ENCODE peak calls at places on chromosomes 1 and 21, in four cellular contexts. P is endothelial cell of umbilical vein; A is CD4-positive, alpha-beta T cell; B is WTC11. I is an unnamed sample.

GRCh38 chr1:174800221-174800791 is 199.4 kb upstream of the CACYBP start:
- DNase-seq in A (no peak), P (no peak), B (no peak), I (no peak)

GRCh38 chr1:181318858-181319235 is 164.5 kb upstream of the CACNA1E start:
- DNase-seq in P (no peak), A (no peak), B (no peak), I (no peak)

GRCh38 chr1:117607471-117607870 is 1.6 kb downstream of the TENT5C start:
- DNase-seq in B (peak), P (no peak), A (peak), I (peak)

GRCh38 chr1:22115281-22115680 is 27.6 kb downstream of the WNT4 start:
- DNase-seq in A (no peak), P (no peak), B (no peak), I (no peak)

GRCh38 chr1:10559386-10559785 is 84.6 kb downstream of the PEX14 start:
- DNase-seq in P (no peak), B (no peak), A (no peak), I (no peak)

GRCh38 chr1:234774971-234775370 is 165.0 kb upstream of the IRF2BP2 start:
- DNase-seq in P (no peak), B (no peak), A (no peak), I (no peak)

GRCh38 chr21:45236481-45236880 is 51.2 kb downstream of the POFUT2 start:
- DNase-seq in A (no peak), B (no peak), P (no peak), I (no peak)

GRCh38 chr1:21931171-21932093 is 5.7 kb downstream of the HSPG2 start:
- DNase-seq in P (peak), A (no peak), B (no peak), I (no peak)

GRCh38 chr1:10457910-10458309 is 8.1 kb downstream of the CORT start:
- DNase-seq in B (no peak), P (peak), A (no peak), I (no peak)

GRCh38 chr1:57312869-57313268 is 111.0 kb downstream of the DAB1 start:
- DNase-seq in P (no peak), B (no peak), A (no peak), I (no peak)

GRCh38 chr1:151539321-151540020 is 638 bp upstream of the TUFT1 start:
- DNase-seq in B (peak), A (no peak), P (peak), I (no peak)

GRCh38 chr21:20802201-20802600 is 196.0 kb upstream of the NCAM2 start:
- DNase-seq in B (no peak), A (no peak), P (no peak), I (no peak)

GRCh38 chr1:225945564-225945963 is 4.5 kb upstream of the LEFTY2 start:
- DNase-seq in P (no peak), B (peak), A (no peak), I (no peak)

GRCh38 chr1:201946224-201946908 is at the start of gene LMOD1:
- DNase-seq in A (no peak), B (peak), P (peak), I (no peak)

GRCh38 chr1:108028841-108029401 is 63.9 kb upstream of the VAV3 start:
- DNase-seq in A (no peak), B (no peak), P (no peak), I (no peak)

GRCh38 chr1:43536864-43537358 is 6.2 kb downstream of the PTPRF start:
- DNase-seq in A (no peak), B (no peak), P (no peak), I (no peak)

GRCh38 chr1:68379085-68379478 is 70.7 kb downstream of the RPE65 start:
- DNase-seq in B (no peak), A (no peak), P (peak), I (no peak)

GRCh38 chr1:54955359-54955758 is 25.1 kb upstream of the TMEM61 start:
- DNase-seq in B (no peak), A (no peak), P (peak), I (no peak)

GRCh38 chr1:154849645-154850131 is 20.4 kb downstream of the KCNN3 start:
- DNase-seq in A (no peak), B (no peak), P (no peak), I (no peak)

GRCh38 chr1:228445867-228446584 is 29.4 kb upstream of the TRIM17 start:
- DNase-seq in A (no peak), B (peak), P (peak), I (no peak)

GRCh38 chr1:75341537-75341936 is 207.3 kb downstream of the LHX8 start:
- DNase-seq in A (no peak), B (no peak), P (no peak), I (no peak)

GRCh38 chr1:96634863-96635262 is 86.7 kb upstream of the PTBP2 start:
- DNase-seq in A (no peak), P (no peak), B (no peak), I (no peak)

GRCh38 chr1:21552715-21553114 is 43.5 kb downstream of the ALPL start:
- DNase-seq in P (peak), B (no peak), A (no peak), I (no peak)

GRCh38 chr1:145997156-145998023 is 1.0 kb upstream of the TXNIP start:
- DNase-seq in P (peak), A (peak), B (no peak), I (no peak)

GRCh38 chr1:164707868-164708331 is 148.9 kb downstream of the PBX1 start:
- DNase-seq in P (peak), A (no peak), B (no peak), I (no peak)

GRCh38 chr1:40606978-40607377 is 58.5 kb downstream of the RIMS3 start:
- DNase-seq in A (no peak), P (no peak), B (no peak), I (no peak)

GRCh38 chr1:37825508-37825907 is 17.5 kb upstream of the YRDC start:
- DNase-seq in B (no peak), A (no peak), P (no peak), I (no peak)

GRCh38 chr1:206534552-206534951 is 27.2 kb downstream of the RASSF5 start:
- DNase-seq in P (no peak), A (no peak), B (no peak), I (no peak)

GRCh38 chr1:206538086-206538781 is 30.9 kb downstream of the RASSF5 start:
- DNase-seq in P (no peak), A (no peak), B (no peak), I (no peak)

GRCh38 chr1:206538901-206539655 is 31.7 kb downstream of the RASSF5 start:
- DNase-seq in B (no peak), P (no peak), A (no peak), I (no peak)

GRCh38 chr1:206535853-206536188 is 28.5 kb downstream of the RASSF5 start:
- DNase-seq in P (no peak), A (no peak), B (no peak), I (no peak)

DNA sequence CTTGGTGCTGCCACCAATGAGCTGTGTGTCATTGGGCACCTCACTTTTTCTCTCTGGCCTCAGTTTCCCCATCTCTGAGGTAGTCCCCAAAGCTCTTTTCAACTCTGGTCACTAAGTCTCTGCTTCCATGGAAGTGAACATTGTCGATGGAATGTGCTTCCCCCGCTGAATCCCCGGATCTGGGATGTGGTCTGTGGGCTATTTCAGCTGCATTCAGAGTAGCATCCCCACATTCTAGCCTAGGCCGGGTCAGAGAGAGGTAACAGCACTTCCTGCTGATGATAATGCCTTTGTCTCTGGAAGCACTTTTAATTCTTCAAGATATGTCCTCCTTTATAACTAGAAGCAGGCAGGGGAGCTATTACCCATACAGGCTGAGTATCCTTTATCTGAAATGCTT is 29.8 kb downstream of the RASSF5 start:
- DNase-seq in B (no peak), P (no peak), A (no peak), I (no peak)
- TF ChIP-seq CTCF in B (no peak), P (no peak), A (no peak), I (no peak)

GRCh38 chr1:24293392-24294227 is 25.5 kb upstream of the GRHL3 start:
- DNase-seq in A (no peak), B (no peak), P (no peak), I (no peak)
- TF ChIP-seq CTCF in A (no peak), B (no peak), P (no peak), I (no peak)

GRCh38 chr1:19311503-19311930 is 427 bp downstream of the AKR7A2 start:
- DNase-seq in P (no peak), A (no peak), B (no peak), I (no peak)

GRCh38 chr1:19310720-19311502 is 1.0 kb downstream of the AKR7A2 start:
- DNase-seq in B (no peak), P (no peak), A (no peak), I (no peak)

GRCh38 chr1:19312782-19313635 is 883 bp downstream of the SLC66A1 start:
- DNase-seq in B (no peak), P (no peak), A (no peak), I (no peak)

GRCh38 chr1:19313636-19313959 is 1.5 kb downstream of the SLC66A1 start:
- DNase-seq in B (no peak), A (no peak), P (no peak), I (no peak)

GRCh38 chr1:19311931-19312781 is at the start of the genes AKR7A2 and SLC66A1:
- DNase-seq in A (peak), P (peak), B (peak), I (peak)
- TF ChIP-seq CTCF in A (no peak), P (no peak), B (no peak), I (no peak)

GRCh38 chr1:165942062-165942461 is 114.6 kb downstream of the UCK2 start:
- DNase-seq in B (no peak), P (no peak), A (no peak), I (no peak)

GRCh38 chr1:165945911-165946310 is 118.5 kb downstream of the UCK2 start:
- DNase-seq in B (no peak), A (no peak), P (no peak), I (no peak)

GRCh38 chr1:165938844-165939243 is 111.4 kb downstream of the UCK2 start:
- DNase-seq in P (no peak), A (no peak), B (no peak), I (no peak)

GRCh38 chr1:165941531-165941930 is 114.1 kb downstream of the UCK2 start:
- DNase-seq in A (no peak), B (no peak), P (no peak), I (no peak)

GRCh38 chr1:165943198-165943597 is 115.8 kb downstream of the UCK2 start:
- DNase-seq in A (no peak), B (no peak), P (no peak), I (no peak)
- TF ChIP-seq CTCF in A (no peak), B (no peak), P (no peak), I (no peak)

GRCh38 chr21:29366532-29366931 is 67.8 kb downstream of the BACH1 start:
- DNase-seq in B (no peak), A (no peak), P (no peak), I (no peak)

GRCh38 chr21:29365636-29366305 is 67.0 kb downstream of the BACH1 start:
- DNase-seq in B (no peak), P (no peak), A (no peak), I (no peak)

GRCh38 chr21:29359718-29360117 is 61.0 kb downstream of the BACH1 start:
- DNase-seq in A (no peak), B (no peak), P (no peak), I (no peak)

GRCh38 chr21:29362758-29363157 is 64.0 kb downstream of the BACH1 start:
- DNase-seq in P (no peak), B (no peak), A (no peak), I (no peak)

DNA sequence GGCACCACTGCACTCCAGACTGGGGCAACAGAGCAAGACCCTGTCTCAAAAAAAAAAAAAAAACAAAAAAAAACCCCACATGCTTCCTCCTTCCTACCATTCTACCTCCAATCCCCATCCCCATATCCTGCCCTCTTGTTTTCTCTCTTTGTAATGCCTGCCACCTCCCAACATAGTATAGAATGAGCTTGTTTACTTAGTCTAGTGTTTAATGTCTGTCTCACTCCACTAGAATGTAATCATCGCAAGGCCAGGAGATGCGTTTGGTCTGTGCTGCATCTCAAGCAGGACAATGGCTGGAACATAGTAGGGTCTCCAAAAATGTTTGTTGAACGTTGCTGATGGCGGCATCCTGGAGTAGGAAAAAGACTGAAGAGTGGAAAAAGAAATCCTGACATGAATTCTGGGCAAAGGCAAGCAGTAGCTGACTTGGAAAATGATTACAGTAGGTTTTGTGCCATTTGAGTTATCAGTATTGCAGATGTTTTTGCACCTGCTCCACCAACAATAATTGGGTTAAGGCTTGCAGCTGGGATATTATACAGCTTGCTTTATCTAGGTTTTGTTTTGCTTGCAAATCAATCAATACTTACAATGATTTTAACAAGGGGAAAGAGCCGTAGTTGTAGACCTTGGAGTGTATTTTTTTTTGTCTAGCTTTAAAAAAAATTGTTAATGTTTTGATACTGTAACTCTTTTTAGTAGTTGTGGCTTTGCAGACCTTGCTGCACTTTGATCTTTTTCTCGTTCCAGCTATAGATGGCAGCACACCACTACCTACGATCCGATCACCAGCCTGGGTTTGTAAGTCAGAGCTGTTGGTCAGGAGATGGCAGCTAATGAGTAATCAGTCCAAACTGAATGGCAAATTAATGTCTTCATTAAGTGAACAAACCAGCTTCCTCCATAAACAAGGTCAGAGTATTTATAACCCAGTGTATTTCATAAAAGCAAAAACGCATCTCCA is 62.4 kb downstream of the BACH1 start:
- DNase-seq in A (no peak), B (no peak), P (no peak), I (no peak)
- TF ChIP-seq CTCF in A (peak), B (no peak), P (no peak), I (no peak)

GRCh38 chr1:13714851-13715250 is 14.9 kb downstream of the PRDM2 start:
- DNase-seq in P (no peak), A (no peak), B (no peak), I (no peak)
- TF ChIP-seq CTCF in P (no peak), A (no peak), B (no peak), I (no peak)

DNA sequence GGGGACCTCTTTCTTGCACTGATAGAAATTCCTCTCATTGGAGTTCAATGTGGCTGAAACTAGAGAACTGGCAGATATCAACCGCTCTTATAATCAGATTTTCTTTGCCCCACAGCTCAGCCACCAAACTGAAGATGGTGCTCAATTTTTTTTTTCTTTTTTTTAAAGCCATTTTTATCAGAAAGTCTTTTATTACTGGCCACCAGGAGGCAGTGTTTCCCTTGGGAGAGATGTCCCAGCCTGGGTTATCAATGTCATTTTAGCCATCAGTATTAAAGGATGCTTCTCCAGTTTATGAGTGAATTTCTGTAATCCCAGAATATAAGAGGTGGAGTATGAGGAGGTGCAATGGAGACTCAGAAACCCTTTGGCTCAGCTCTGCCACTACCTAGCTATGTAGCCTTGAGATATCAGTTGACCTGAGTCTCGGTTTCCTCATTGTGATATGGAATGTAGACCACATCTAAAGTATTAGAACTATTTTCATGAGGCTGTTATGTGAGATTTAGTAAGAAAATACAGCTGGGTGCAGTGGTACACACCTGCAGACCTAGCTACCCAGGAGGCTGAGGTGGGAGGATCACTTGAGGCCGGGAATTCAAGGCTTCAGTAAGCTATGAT is 27.6 kb downstream of the CD244 start:
- DNase-seq in A (peak), P (peak), B (no peak), I (no peak)
- TF ChIP-seq CTCF in A (peak), P (peak), B (peak), I (no peak)

GRCh38 chr1:69913967-69914366 is 291.4 kb downstream of the LRRC40 start:
- DNase-seq in P (peak), B (no peak), A (no peak), I (no peak)

GRCh38 chr1:69919922-69920273 is 285.5 kb downstream of the LRRC40 start:
- DNase-seq in P (no peak), B (no peak), A (no peak), I (no peak)

GRCh38 chr1:69921501-69921900 is 283.9 kb downstream of the LRRC40 start:
- DNase-seq in P (no peak), B (no peak), A (no peak), I (no peak)

GRCh38 chr1:69915347-69915746 is 290.0 kb downstream of the LRRC40 start:
- DNase-seq in B (no peak), P (peak), A (no peak), I (no peak)

DNA sequence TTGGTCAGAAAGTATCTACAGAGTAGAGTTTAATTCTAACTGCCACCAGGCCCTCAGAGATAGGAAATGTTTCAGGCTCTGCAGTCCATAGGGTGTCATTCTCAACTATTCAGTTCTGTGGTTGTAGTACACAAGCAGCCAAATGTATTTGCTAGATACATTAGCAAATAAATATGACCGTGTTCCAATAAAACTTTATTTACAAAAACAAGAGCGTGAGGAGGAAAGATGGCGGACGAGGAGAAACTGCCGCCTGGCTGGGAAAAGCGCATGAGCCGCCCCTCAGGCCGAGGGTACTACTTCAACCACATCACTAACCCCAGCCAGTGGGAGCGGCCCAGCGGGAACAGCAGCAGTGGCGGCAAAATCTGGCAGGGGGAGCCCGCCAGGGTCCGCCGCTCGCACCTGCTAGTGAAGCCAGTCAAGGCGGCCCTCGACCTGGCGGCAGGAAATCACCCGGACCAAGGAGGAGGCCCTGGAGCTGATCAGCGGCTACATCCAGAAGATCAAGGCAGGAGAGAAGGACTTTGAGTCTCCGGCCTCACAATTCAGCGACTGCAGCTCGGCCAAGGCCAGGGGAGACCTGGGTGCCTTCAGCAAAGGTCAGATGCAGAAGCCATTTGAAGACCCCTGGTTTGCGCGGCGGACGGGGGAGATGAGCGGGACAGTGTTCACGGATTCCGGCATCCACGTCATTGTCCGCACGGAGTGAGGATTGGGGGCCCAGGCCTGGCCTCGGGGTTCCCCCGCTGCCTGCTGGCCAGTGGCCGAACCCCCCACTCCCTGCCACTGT is 286.1 kb downstream of the LRRC40 start:
- DNase-seq in P (no peak), B (peak), A (no peak), I (no peak)
- TF ChIP-seq CTCF in P (no peak), B (no peak), A (no peak), I (no peak)

GRCh38 chr1:25890249-25891034 is 14.9 kb upstream of the PAQR7 start:
- DNase-seq in P (no peak), B (peak), A (no peak), I (no peak)
- TF ChIP-seq CTCF in P (no peak), B (no peak), A (no peak), I (no peak)